ENCODE peak calls at places on chromosomes 12 and 14, in seven cellular contexts. T is SK-N-SH, U is H1, N is HCT116, W is K562, P is GM12878, K is HepG2. B is an unnamed sample.

GRCh38 chr12:10031771-10032175 is 1.3 kb downstream of the CLEC9A start:
- DNase-seq in W (no peak), K (no peak), U (no peak), T (no peak), N (no peak), P (no peak), B (peak)

GRCh38 chr14:75647650-75648049 is 13.0 kb downstream of the ERG28 start:
- DNase-seq in P (no peak), N (no peak), U (no peak), T (no peak), W (no peak), K (no peak), B (no peak)

GRCh38 chr12:123938679-123939480 is 33.8 kb downstream of the CCDC92 start:
- DNase-seq in N (no peak), U (peak), K (no peak), T (peak), W (peak), P (no peak), B (no peak)

GRCh38 chr12:4133636-4134433 is 139.7 kb upstream of the CCND2 start:
- DNase-seq in K (no peak), P (no peak), U (peak), W (no peak), T (no peak), N (no peak), B (no peak)

GRCh38 chr14:90969493-90970166 is 90.8 kb downstream of the RPS6KA5 start:
- DNase-seq in U (no peak), T (no peak), N (peak), W (no peak), P (no peak), K (no peak), B (no peak)

GRCh38 chr14:104805326-104805678 is 4.4 kb downstream of the ZBTB42 start:
- DNase-seq in W (peak), P (no peak), K (no peak), N (peak), T (peak), U (no peak), B (peak)

GRCh38 chr14:85090681-85091080 is 439.3 kb upstream of the FLRT2 start:
- DNase-seq in P (no peak), W (no peak), T (no peak), N (no peak), U (no peak), K (no peak), B (no peak)

GRCh38 chr12:124504273-124505000 is 63.0 kb downstream of the NCOR2 start:
- DNase-seq in U (no peak), T (no peak), K (no peak), P (no peak), W (no peak), N (no peak), B (no peak)

GRCh38 chr12:25065035-25065434 is 116.1 kb upstream of the BCAT1 start:
- DNase-seq in N (no peak), T (no peak), K (no peak), P (no peak), W (no peak), U (no peak), B (no peak)

GRCh38 chr12:43100231-43100630 is 451.8 kb downstream of the ADAMTS20 start:
- DNase-seq in N (no peak), W (no peak), P (no peak), K (no peak), T (no peak), U (no peak), B (no peak)

GRCh38 chr14:101380512-101380911 is 180.8 kb upstream of the DIO3 start:
- DNase-seq in W (no peak), N (no peak), U (no peak), T (no peak), K (no peak), P (no peak), B (no peak)

GRCh38 chr12:117481470-117481869 is 120.0 kb upstream of the NOS1 start:
- DNase-seq in P (no peak), T (no peak), N (no peak), U (no peak), K (no peak), W (no peak), B (no peak)

GRCh38 chr12:104974626-104975290 is 11.4 kb upstream of the NOPCHAP1 start:
- DNase-seq in K (no peak), N (no peak), W (no peak), P (peak), U (no peak), T (no peak), B (peak)

GRCh38 chr14:70585221-70585620 is 15.2 kb downstream of the MED6 start:
- DNase-seq in W (no peak), N (no peak), K (no peak), T (no peak), U (no peak), P (no peak), B (peak)

GRCh38 chr14:22656945-22657711 is 13.0 kb upstream of the OR6J1 start:
- DNase-seq in T (no peak), N (no peak), U (no peak), P (no peak), K (no peak), W (no peak), B (no peak)

GRCh38 chr12:113207621-113208040 is 13.6 kb upstream of the TPCN1 start:
- DNase-seq in U (no peak), T (no peak), W (no peak), N (no peak), P (no peak), K (no peak), B (no peak)

GRCh38 chr12:122028165-122028591 is 6.5 kb downstream of the BCL7A start:
- DNase-seq in N (no peak), W (no peak), T (no peak), P (no peak), U (no peak), K (no peak), B (no peak)

GRCh38 chr12:87369161-87369560 is 660.0 kb downstream of the C12orf50 start:
- DNase-seq in W (no peak), U (no peak), N (no peak), T (no peak), P (no peak), K (no peak), B (no peak)

GRCh38 chr14:100824156-100824555 is 1.8 kb upstream of the MEG3 start:
- DNase-seq in T (peak), U (peak), N (no peak), P (no peak), W (no peak), K (no peak), B (no peak)

GRCh38 chr14:59600211-59600945 is 23.8 kb upstream of the CCDC175 start:
- DNase-seq in T (no peak), N (no peak), W (no peak), U (no peak), K (no peak), P (no peak), B (no peak)

GRCh38 chr12:29241821-29242591 is 92.9 kb downstream of the FAR2 start:
- DNase-seq in T (peak), K (peak), U (no peak), P (peak), N (peak), W (no peak), B (peak)

GRCh38 chr12:66188584-66189475 is at the start of gene IRAK3:
- DNase-seq in N (no peak), W (no peak), U (peak), P (no peak), K (no peak), T (peak), B (peak)

GRCh38 chr12:48750769-48751356 is 34.4 kb upstream of the CCNT1 start:
- DNase-seq in T (no peak), K (no peak), N (no peak), U (no peak), P (no peak), W (no peak), B (no peak)

GRCh38 chr14:37595809-37596595 is 573 bp downstream of the TTC6 start:
- DNase-seq in T (no peak), K (peak), W (peak), U (peak), P (no peak), N (peak), B (no peak)

GRCh38 chr14:75989134-75989533 is 3.6 kb downstream of the IFT43 start:
- DNase-seq in T (no peak), N (no peak), W (no peak), U (no peak), K (peak), P (no peak), B (no peak)

GRCh38 chr12:44381341-44381740 is 494.8 kb downstream of the NELL2 start:
- DNase-seq in K (no peak), P (no peak), W (no peak), N (no peak), U (no peak), T (no peak), B (no peak)

GRCh38 chr14:91649930-91650329 is 82.0 kb downstream of the CATSPERB start:
- DNase-seq in N (peak), T (peak), P (no peak), W (peak), K (peak), U (no peak), B (peak)

GRCh38 chr12:48183876-48184548 is 568 bp downstream of the CCDC184 start:
- DNase-seq in K (no peak), T (peak), W (no peak), N (no peak), P (no peak), U (peak), B (no peak)

DNA sequence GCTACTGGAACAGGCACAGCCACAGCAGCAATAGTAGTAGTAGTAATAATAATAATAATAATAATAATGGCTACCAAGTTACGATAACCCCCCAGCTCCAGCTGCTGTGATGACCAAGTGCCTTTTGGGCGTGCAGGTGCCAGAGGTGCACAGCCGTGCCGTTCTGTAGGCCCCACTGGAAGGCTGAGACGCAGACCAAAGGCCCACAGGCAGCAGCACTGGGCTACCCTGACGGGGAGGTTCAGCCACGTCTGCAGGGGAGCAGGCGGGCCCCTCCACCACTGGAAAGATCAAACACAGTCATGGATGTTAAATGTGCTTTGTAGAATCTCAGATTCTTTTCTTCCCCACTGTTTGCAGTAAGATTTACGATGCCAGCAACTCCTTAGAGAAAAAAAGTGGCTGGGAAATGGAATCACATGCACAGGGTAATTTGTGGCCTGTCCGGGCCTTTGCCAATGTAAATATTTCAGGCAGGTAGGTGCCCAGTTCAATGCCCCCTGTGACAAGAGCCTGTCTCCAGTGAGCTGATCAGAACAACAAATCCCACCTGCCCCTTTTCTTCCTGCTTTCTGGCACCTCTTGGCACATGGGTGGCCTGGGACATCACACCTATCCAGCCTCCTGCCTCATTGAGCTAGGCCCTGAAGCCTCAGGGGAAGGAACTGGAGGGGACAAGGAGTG is 32.6 kb downstream of the CCDC85C start:
- DNase-seq in K (no peak), T (no peak), W (no peak), N (no peak), P (no peak), U (no peak), B (peak)
- TF ChIP-seq JUND in K (no peak), T (no peak), W (no peak), N (no peak), P (no peak), U (no peak), B (no peak)

DNA sequence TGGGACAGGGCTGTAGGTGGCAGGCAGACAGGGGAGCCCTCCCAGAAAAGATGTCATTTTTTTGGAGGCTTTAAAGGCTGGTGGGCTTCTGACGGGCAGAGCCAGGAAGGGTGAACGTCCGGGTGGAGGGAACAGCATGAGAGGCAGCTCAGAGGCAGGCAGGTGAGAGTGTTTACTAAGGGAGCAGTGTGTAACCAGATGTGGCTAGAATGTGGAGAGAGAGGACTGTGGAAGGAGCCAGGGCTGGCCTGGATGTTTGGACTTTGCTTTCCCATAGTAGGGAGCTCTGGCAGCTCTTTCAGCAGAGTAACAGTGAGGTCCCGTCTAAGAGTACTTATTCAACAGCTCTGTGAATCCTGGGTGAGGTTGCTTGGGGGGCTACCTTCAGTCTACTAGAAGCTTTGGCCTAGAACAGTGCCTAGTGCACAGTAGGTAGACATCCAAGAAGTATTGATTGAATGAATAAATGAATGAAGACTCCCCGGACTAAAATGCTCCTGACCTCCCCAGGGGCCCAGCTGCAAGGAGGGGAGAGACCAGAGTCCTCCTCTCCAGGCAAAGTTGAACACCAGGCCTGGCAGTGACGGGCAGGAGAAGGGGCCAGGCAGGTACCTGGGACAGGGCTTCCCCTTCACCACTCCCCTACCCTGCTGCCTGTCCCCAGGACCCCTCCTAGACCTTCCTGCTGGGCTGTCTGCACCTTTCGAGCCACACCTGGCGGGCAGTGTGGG is 8.6 kb downstream of the FAM222A start:
- DNase-seq in N (no peak), U (no peak), W (no peak), P (no peak), K (peak), T (no peak), B (no peak)
- TF ChIP-seq JUND in N (no peak), U (no peak), W (no peak), P (no peak), K (no peak), T (no peak), B (no peak)

GRCh38 chr14:41986083-41986645 is 379.5 kb downstream of the LRFN5 start:
- DNase-seq in P (no peak), W (no peak), K (no peak), N (no peak), T (no peak), U (no peak), B (no peak)

GRCh38 chr14:41986726-41987125 is 380.1 kb downstream of the LRFN5 start:
- DNase-seq in U (no peak), K (no peak), W (no peak), P (no peak), N (peak), T (no peak), B (no peak)
- TF ChIP-seq JUND in U (no peak), K (no peak), W (no peak), P (no peak), N (peak), T (no peak), B (no peak)

DNA sequence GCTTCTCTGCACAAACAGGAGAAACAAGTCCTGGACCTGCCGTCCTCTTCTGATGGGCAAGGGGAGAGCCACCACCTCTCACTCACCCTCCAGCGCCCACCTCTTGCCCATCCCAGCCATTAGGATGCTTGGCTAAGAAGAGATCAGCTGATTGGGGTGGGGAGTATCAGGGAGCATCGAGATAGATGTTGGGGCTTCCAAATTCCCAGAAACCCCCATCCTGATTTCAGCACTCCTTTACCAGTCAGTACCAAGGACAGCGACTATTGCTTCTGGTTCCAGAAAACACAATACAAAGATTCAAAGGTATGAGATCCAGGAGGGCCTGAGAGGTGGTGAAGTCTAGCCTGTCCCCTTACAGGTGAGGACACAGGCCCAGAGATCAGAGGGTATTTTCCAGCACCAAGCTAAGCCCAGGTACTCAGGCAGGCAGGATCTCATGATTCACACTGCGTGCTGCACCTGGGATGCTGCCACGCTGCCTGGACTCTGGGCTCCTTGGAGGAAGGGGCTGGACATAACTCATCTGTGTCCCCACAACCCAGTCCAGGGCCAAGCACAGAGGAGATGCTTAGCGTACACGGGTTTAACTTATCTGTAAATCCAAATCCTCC is 76.6 kb downstream of the TUNAR start:
- DNase-seq in K (no peak), N (no peak), T (no peak), U (peak), W (no peak), P (no peak), B (peak)
- TF ChIP-seq JUND in K (no peak), N (no peak), T (no peak), U (no peak), W (no peak), P (no peak), B (no peak)

GRCh38 chr12:16588812-16589211 is 17.1 kb downstream of the LMO3 start:
- DNase-seq in W (no peak), P (no peak), K (no peak), U (no peak), N (no peak), T (no peak), B (no peak)

GRCh38 chr12:16586350-16587109 is 19.4 kb downstream of the LMO3 start:
- DNase-seq in K (no peak), P (no peak), U (no peak), N (no peak), W (no peak), T (no peak), B (no peak)

GRCh38 chr12:16585781-16586180 is 20.2 kb downstream of the LMO3 start:
- DNase-seq in P (no peak), N (no peak), K (no peak), W (no peak), U (no peak), T (no peak), B (no peak)

GRCh38 chr12:16587514-16587913 is 18.4 kb downstream of the LMO3 start:
- DNase-seq in W (no peak), U (no peak), P (no peak), N (no peak), K (no peak), T (no peak), B (no peak)

DNA sequence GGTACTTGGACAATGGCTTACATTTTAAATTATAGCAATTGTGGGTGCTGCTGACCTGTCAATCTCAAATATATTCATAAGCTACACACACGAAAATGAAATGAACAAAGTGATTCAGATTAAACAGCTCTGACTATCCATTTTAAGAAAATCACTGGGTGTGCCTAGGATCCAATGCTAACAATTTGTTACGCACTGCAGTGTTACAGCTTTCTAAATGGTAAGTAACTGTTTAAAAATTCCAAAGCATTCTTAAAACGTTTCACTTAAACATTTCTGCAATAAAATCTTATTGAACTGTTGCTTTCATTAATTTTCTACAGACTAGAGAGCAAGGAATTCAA is 18.9 kb downstream of the LMO3 start:
- DNase-seq in K (no peak), T (no peak), U (no peak), P (no peak), N (no peak), W (no peak), B (no peak)
- TF ChIP-seq JUND in K (no peak), T (no peak), U (no peak), P (no peak), N (no peak), W (no peak), B (no peak)

GRCh38 chr14:102594514-102595175 is 2.2 kb downstream of the RCOR1 start:
- DNase-seq in W (peak), N (peak), U (no peak), P (peak), T (peak), K (peak), B (peak)
- TF ChIP-seq JUND in W (no peak), N (no peak), U (no peak), P (no peak), T (no peak), K (no peak), B (no peak)

GRCh38 chr14:50533314-50533705 is 941 bp upstream of the MAP4K5 start:
- DNase-seq in W (no peak), T (no peak), U (no peak), P (no peak), N (no peak), K (no peak), B (no peak)

GRCh38 chr14:50531595-50532501 is 521 bp downstream of the MAP4K5 start:
- DNase-seq in P (no peak), N (no peak), T (peak), W (peak), K (no peak), U (peak), B (peak)

GRCh38 chr14:50534998-50535397 is 2.6 kb upstream of the MAP4K5 start:
- DNase-seq in W (no peak), T (no peak), N (no peak), K (no peak), P (no peak), U (no peak), B (no peak)

GRCh38 chr14:50532502-50533313 is at the start of gene MAP4K5:
- DNase-seq in P (peak), K (peak), T (peak), W (peak), U (peak), N (peak), B (peak)

DNA sequence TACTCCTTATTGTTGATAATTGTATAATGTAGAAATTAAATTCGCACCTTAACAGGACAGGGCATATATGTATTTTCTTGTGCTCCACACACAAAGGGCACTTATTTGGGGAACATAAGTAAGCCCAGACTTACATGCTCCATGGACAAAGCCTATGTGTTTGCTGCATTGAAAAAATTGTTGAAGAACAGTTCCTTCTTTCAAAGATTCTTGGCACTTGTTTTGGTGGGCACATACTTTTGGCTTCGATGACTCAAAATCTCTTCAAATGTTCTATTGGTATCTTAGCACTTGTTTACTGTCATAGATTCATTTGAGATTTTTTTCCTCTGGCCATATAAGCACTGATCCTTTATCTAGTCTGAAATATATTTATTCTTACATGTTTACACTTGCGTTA is 1.4 kb upstream of the MAP4K5 start:
- DNase-seq in T (no peak), U (no peak), P (no peak), K (no peak), W (no peak), N (no peak), B (no peak)
- TF ChIP-seq JUND in T (no peak), U (no peak), P (no peak), K (no peak), W (no peak), N (no peak), B (peak)